ENCODE peak calls at places on chromosomes 16 and 17, in five cellular contexts. Q is coronary artery, Y is uterus, X is RWPE1, A is HL-60. P is an unnamed sample.

GRCh38 chr16:23469814-23470213 is 16.8 kb upstream of the COG7 start:
- DNase-seq in Y (no peak), Q (no peak), A (no peak), X (peak; percentile 82), P (no peak)

GRCh38 chr16:19883296-19883951 is 1.2 kb downstream of the GPRC5B start:
- DNase-seq in Q (no peak), X (no peak), Y (peak; percentile 44), A (no peak), P (peak; percentile 62)

GRCh38 chr17:17091276-17091675 is 49.0 kb downstream of the MPRIP start:
- DNase-seq in Y (no peak), A (no peak), Q (no peak), X (no peak), P (no peak)

GRCh38 chr17:59219992-59220327 is 351 bp upstream of the GDPD1 start:
- DNase-seq in Q (no peak), Y (no peak), X (no peak), A (no peak), P (no peak)

GRCh38 chr17:80927791-80928216 is 63.8 kb upstream of the CHMP6 start:
- DNase-seq in Q (no peak), A (no peak), X (no peak), Y (no peak), P (no peak)

GRCh38 chr17:28367641-28368305 is 2.3 kb downstream of the VTN start:
- DNase-seq in Y (no peak), Q (no peak), A (no peak), X (no peak), P (no peak)

GRCh38 chr17:8294814-8295316 is 335 bp downstream of the SLC25A35 start:
- DNase-seq in A (no peak), Q (no peak), Y (no peak), X (no peak), P (no peak)

GRCh38 chr16:2003827-2004641 is 5.6 kb downstream of the ZNF598 start:
- DNase-seq in Y (peak; percentile 77), Q (no peak), X (peak; percentile 59), A (peak; percentile 93), P (peak; percentile 89)

GRCh38 chr17:74937064-74938051 is 1.7 kb downstream of the OTOP3 start:
- DNase-seq in A (no peak), Y (no peak), Q (no peak), X (no peak), P (no peak)

GRCh38 chr16:79639576-79640311 is 39.2 kb upstream of the MAF start:
- DNase-seq in Q (no peak), Y (no peak), A (no peak), X (peak; percentile 31), P (no peak)

GRCh38 chr17:46167267-46167666 is 26.0 kb downstream of the KANSL1 start:
- DNase-seq in X (no peak), A (no peak), Y (no peak), Q (no peak), P (no peak)

GRCh38 chr17:60506312-60506711 is 19.7 kb downstream of the APPBP2 start:
- DNase-seq in Q (no peak), A (no peak), X (no peak), Y (no peak), P (no peak)

GRCh38 chr17:79735096-79735495 is 4.4 kb downstream of the ENPP7 start:
- DNase-seq in X (no peak), Q (no peak), A (no peak), Y (no peak), P (no peak)

GRCh38 chr17:73635101-73635767 is 9.0 kb downstream of the SDK2 start:
- DNase-seq in X (no peak), Y (no peak), A (no peak), Q (no peak), P (no peak)

GRCh38 chr16:86072328-86073102 is 173.6 kb downstream of the IRF8 start:
- DNase-seq in X (peak; percentile 64), A (peak; percentile 16), Q (no peak), Y (peak; percentile 65), P (peak; percentile 57)

GRCh38 chr17:42969006-42969581 is 4.8 kb upstream of the AARSD1 start:
- DNase-seq in X (no peak), Q (no peak), A (peak; percentile 50), Y (no peak), P (no peak)

GRCh38 chr16:31134091-31134571 is 1.4 kb downstream of the PRSS8 start:
- DNase-seq in A (peak; percentile 32), Y (no peak), Q (no peak), X (peak; percentile 52), P (no peak)

GRCh38 chr16:58448890-58449289 is 51.1 kb upstream of the NDRG4 start:
- DNase-seq in Q (no peak), Y (no peak), A (no peak), X (no peak), P (no peak)

GRCh38 chr17:9141423-9141753 is 120.1 kb downstream of the NTN1 start:
- DNase-seq in X (no peak), Q (no peak), Y (no peak), A (no peak), P (no peak)

GRCh38 chr16:19071811-19072777 is 4.7 kb downstream of the COQ7 start:
- DNase-seq in X (peak; percentile 42), Y (no peak), A (peak; percentile 68), Q (no peak), P (peak; percentile 41)

GRCh38 chr17:3796822-3797170 is 4.2 kb downstream of the ITGAE start:
- DNase-seq in Q (no peak), A (no peak), Y (no peak), X (no peak), P (no peak)

GRCh38 chr17:28901866-28902818 is 737 bp downstream of the DHRS13 start:
- DNase-seq in Q (no peak), X (peak; percentile 24), A (peak; percentile 58), Y (peak; percentile 43), P (no peak)

GRCh38 chr16:2142942-2143868 is 5.2 kb upstream of the RAB26 start:
- DNase-seq in Y (no peak), A (peak; percentile 75), Q (no peak), X (no peak), P (no peak)

GRCh38 chr16:67474551-67474950 is 6.4 kb downstream of the ATP6V0D1 start:
- DNase-seq in X (no peak), Y (no peak), A (peak; percentile 34), Q (no peak), P (no peak)

GRCh38 chr16:27844826-27845225 is 218.7 kb downstream of the GSG1L start:
- DNase-seq in Q (no peak), X (no peak), Y (no peak), A (no peak), P (no peak)

GRCh38 chr17:65231086-65231485 is 93.9 kb downstream of the RGS9 start:
- DNase-seq in A (no peak), X (no peak), Y (no peak), Q (no peak), P (no peak)

GRCh38 chr16:29313559-29313887 is 93.0 kb downstream of the NPIPB11 start:
- DNase-seq in Q (no peak), A (no peak), Y (no peak), X (no peak), P (no peak)

GRCh38 chr16:29308644-29309546 is 97.6 kb downstream of the NPIPB11 start:
- DNase-seq in A (no peak), X (no peak), Y (no peak), Q (no peak), P (no peak)

GRCh38 chr16:29312835-29313558 is 93.5 kb downstream of the NPIPB11 start:
- DNase-seq in Y (peak; percentile 71), X (no peak), A (no peak), Q (no peak), P (no peak)

GRCh38 chr16:29311636-29312344 is 94.7 kb downstream of the NPIPB11 start:
- DNase-seq in A (no peak), Q (no peak), Y (no peak), X (no peak), P (no peak)

DNA sequence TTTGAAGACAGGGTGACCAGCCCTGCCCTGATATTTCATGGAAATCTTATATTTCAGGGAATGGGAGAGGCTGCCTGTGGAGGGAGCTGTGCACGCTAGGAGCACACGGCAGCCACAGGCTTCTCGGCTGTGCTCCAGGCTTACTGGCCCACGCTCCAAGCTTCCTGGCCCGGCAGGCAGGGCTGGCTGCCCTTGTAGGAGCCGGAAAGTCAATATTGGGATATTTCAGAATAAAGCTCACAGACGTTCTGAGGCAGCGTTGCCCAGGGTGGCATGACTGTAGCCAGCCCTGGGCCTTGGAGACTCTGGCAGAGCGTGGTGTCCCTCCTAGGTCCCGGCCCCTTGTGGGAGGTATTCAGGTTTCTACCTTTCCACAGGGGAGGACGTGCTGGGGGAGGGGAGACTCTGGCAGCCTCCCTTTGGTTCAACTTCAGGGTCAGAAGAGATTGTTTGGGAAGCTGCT is 95.6 kb downstream of the NPIPB11 start:
- DNase-seq in Q (no peak), A (no peak), Y (peak; percentile 68), X (no peak), P (no peak)
- TF ChIP-seq CTCF in Q (no peak), A (no peak), Y (peak; percentile 20), X (no peak), P (no peak)

DNA sequence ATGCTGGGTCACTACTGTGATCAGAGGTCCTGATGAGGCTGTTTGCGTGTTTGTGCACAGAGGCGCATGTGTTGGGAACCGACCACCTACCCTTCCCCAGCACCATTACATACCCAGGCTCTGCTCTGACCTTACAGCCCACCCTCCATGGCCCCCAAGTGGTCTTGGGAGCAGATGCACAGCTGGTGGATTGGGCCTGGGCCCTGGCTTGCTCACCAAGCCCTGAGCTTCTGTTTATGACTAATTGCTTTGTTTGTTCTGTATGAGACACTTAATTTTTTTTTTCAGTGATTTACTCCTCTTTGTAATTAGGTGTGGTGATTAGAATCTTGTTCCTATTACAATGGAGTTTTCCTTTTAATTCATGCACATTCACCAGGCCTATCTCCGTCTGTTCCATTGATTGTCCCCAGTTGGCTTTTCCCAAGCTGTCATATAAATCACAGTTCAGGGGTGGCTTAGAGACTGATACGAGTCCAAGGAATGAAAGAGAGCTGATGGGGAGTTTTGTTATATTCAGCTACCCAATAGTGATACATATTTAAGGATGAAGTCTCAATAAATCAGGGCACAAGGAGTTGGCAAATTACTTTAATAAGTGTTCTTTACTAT is 242.3 kb downstream of the CCDC182 start:
- DNase-seq in X (no peak), Y (no peak), Q (no peak), A (no peak), P (no peak)
- TF ChIP-seq CTCF in X (no peak), Y (no peak), Q (no peak), A (no peak), P (no peak)

DNA sequence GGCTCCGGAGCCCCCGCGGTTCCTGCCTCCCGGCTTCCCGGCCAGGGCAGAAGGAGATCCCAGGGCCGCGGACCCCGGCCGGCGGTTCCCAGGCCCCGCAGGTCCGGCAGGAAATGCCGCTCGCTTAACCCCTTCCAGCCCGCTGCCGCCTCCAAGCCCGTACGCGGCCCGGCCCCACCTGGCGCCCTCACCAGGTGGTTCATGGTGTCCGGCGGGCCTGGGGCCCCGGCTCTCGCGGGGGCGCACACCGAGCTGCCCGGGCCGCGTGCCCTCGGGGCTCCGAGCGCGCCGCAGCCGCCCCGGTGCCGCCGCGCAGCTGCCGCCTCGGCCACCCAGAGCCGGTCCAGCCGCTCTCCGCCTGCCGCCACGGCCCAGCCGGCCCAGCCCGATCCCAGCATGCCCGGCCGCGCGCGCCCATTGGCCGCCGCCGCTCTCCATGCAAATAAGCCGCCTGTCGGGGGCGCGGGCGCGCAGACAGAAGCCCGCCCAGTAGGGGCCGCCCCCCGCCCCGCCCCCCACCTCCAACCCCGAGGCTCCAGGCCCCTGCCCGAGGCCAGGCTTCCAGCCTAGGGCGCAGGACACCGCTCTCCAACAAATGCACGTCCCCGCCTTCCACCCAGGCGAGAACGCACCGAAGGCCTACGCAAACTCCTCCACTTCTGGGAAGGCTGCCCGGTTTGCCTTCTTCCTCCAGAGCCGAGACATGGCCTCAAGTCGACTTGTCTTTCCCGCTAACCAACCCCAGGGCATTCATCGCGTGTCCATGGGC is at the start of gene BCAR1:
- DNase-seq in Y (peak; percentile 89), Q (peak; percentile 94), A (no peak), X (peak; percentile 89), P (peak; percentile 90)
- TF ChIP-seq CTCF in Y (peak; percentile 6), Q (no peak), A (no peak), X (no peak), P (peak; percentile 10)

GRCh38 chr17:39270923-39271322 is 45.2 kb upstream of the STAC2 start:
- DNase-seq in A (peak; percentile 60), X (peak; percentile 20), Y (no peak), Q (no peak), P (no peak)
- TF ChIP-seq CTCF in A (peak; percentile 16), X (peak; percentile 10), Y (no peak), Q (no peak), P (peak; percentile 20)

P was measured in heart right ventricle.